ENCODE peak calls at places on chromosomes 16 and 17, in five cellular contexts. One of them, this sample, is unnamed. For H3K4me1, the result is how much of the 10 kb centered on the place peaks cover.

GRCh38 chr16:13077816-13078215 is 176.4 kb downstream of the SHISA9 start:
- DNase-seq in psoas muscle: no peak
- DNase-seq in heart right ventricle: no peak
- DNase-seq in CD8-positive, alpha-beta T cell: no peak
- DNase-seq in ovary: no peak
- DNase-seq in this sample: no peak

GRCh38 chr16:31458073-31458834 is 1.0 kb upstream of the ARMC5 start:
- DNase-seq in CD8-positive, alpha-beta T cell: peak
- DNase-seq in heart right ventricle: peak
- DNase-seq in ovary: peak
- DNase-seq in psoas muscle: peak
- DNase-seq in this sample: peak

GRCh38 chr16:70593544-70593943 is 52.8 kb upstream of the IL34 start:
- DNase-seq in ovary: no peak
- DNase-seq in CD8-positive, alpha-beta T cell: no peak
- DNase-seq in psoas muscle: no peak
- DNase-seq in heart right ventricle: no peak
- DNase-seq in this sample: no peak

GRCh38 chr17:68210570-68210969 is 37.3 kb upstream of the AMZ2 start:
- DNase-seq in psoas muscle: no peak
- DNase-seq in heart right ventricle: no peak
- DNase-seq in ovary: no peak
- DNase-seq in CD8-positive, alpha-beta T cell: no peak
- DNase-seq in this sample: no peak

GRCh38 chr17:72119963-72120877 is 600 bp upstream of the SOX9 start:
- DNase-seq in heart right ventricle: peak
- DNase-seq in psoas muscle: peak
- DNase-seq in ovary: no peak
- DNase-seq in CD8-positive, alpha-beta T cell: no peak
- DNase-seq in this sample: peak

GRCh38 chr16:70725024-70725911 is 39.4 kb upstream of the MTSS2 start:
- DNase-seq in psoas muscle: peak
- DNase-seq in heart right ventricle: peak
- DNase-seq in CD8-positive, alpha-beta T cell: no peak
- DNase-seq in ovary: peak
- DNase-seq in this sample: peak

GRCh38 chr16:80731915-80732314 is 72.5 kb downstream of the CDYL2 start:
- DNase-seq in heart right ventricle: no peak
- DNase-seq in ovary: no peak
- DNase-seq in psoas muscle: no peak
- DNase-seq in CD8-positive, alpha-beta T cell: no peak
- DNase-seq in this sample: no peak

GRCh38 chr16:26605872-26606271 is 460.9 kb upstream of the C16orf82 start:
- DNase-seq in CD8-positive, alpha-beta T cell: no peak
- DNase-seq in ovary: no peak
- DNase-seq in heart right ventricle: no peak
- DNase-seq in psoas muscle: no peak
- DNase-seq in this sample: no peak

GRCh38 chr16:377419-377951 is 4.3 kb downstream of the PGAP6 start:
- DNase-seq in ovary: no peak
- DNase-seq in CD8-positive, alpha-beta T cell: no peak
- DNase-seq in heart right ventricle: no peak
- DNase-seq in psoas muscle: no peak
- DNase-seq in this sample: no peak

GRCh38 chr17:55661359-55661758 is 61.3 kb downstream of the TMEM100 start:
- DNase-seq in CD8-positive, alpha-beta T cell: no peak
- DNase-seq in heart right ventricle: no peak
- DNase-seq in ovary: no peak
- DNase-seq in psoas muscle: no peak
- DNase-seq in this sample: no peak
- H3K4me1 ChIP-seq in CD8-positive, alpha-beta T cell: under half
- H3K4me1 ChIP-seq in heart right ventricle: under half
- H3K4me1 ChIP-seq in ovary: under half
- H3K4me1 ChIP-seq in psoas muscle: under half
- H3K4me1 ChIP-seq in this sample: under half

DNA sequence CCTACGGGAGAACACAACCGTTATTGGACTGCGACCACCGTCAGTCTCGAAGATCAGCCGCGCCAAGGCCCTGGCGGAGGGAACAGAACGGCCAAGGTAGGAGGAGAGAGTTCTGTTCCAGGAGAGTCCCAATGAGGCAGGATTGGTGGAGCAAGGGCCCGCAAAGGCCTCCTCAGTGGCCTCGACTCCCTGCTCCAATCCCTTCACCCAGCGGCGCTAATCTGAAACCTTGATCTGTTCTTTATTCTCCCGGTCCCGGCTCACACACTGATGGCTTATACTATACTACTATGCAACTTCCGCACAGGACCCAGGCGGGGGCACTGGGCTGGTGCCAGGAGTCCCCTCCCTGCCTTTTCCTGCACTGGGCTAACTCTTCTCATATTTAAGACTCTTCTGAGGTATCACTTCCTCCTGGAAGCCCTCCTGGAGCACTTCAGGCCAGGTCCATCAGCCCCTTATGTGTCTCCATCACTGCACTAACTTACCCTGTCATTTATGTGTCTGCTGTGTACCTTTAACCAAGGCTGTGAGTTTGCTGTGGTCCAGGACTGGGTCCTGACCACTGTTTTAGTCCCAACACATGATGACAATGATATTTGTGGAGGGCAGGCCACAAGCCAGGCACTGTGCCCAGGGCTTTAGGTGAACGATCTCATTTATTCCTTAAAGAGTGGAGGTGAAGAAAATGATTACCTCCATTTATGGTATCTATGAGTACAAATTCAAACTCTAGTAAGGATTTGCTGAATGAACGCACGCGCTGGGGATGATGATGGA is 6.9 kb downstream of the CCDC102A start:
- DNase-seq in ovary: no peak
- DNase-seq in psoas muscle: peak
- DNase-seq in heart right ventricle: no peak
- DNase-seq in CD8-positive, alpha-beta T cell: no peak
- DNase-seq in this sample: no peak
- H3K27ac ChIP-seq in ovary: no peak
- H3K27ac ChIP-seq in psoas muscle: no peak
- H3K27ac ChIP-seq in heart right ventricle: no peak
- H3K27ac ChIP-seq in CD8-positive, alpha-beta T cell: no peak
- H3K27ac ChIP-seq in this sample: no peak

GRCh38 chr16:68089067-68089466 is 3.9 kb downstream of the NFATC3 start:
- DNase-seq in CD8-positive, alpha-beta T cell: no peak
- DNase-seq in ovary: no peak
- DNase-seq in psoas muscle: no peak
- DNase-seq in heart right ventricle: no peak
- DNase-seq in this sample: no peak
- H3K4me3 ChIP-seq in CD8-positive, alpha-beta T cell: peak
- H3K4me3 ChIP-seq in ovary: no peak
- H3K4me3 ChIP-seq in psoas muscle: peak
- H3K4me3 ChIP-seq in heart right ventricle: no peak
- H3K4me3 ChIP-seq in this sample: no peak

GRCh38 chr17:78344666-78345065 is 15.2 kb downstream of the SOCS3 start:
- DNase-seq in ovary: no peak
- DNase-seq in CD8-positive, alpha-beta T cell: no peak
- DNase-seq in heart right ventricle: no peak
- DNase-seq in psoas muscle: no peak
- DNase-seq in this sample: no peak

GRCh38 chr17:78343433-78344201 is 16.3 kb downstream of the SOCS3 start:
- DNase-seq in CD8-positive, alpha-beta T cell: peak
- DNase-seq in psoas muscle: no peak
- DNase-seq in heart right ventricle: no peak
- DNase-seq in ovary: no peak
- DNase-seq in this sample: no peak

GRCh38 chr17:78345791-78346494 is 13.9 kb downstream of the SOCS3 start:
- DNase-seq in ovary: no peak
- DNase-seq in heart right ventricle: no peak
- DNase-seq in psoas muscle: no peak
- DNase-seq in CD8-positive, alpha-beta T cell: no peak
- DNase-seq in this sample: no peak

GRCh38 chr17:78346605-78347250 is 13.1 kb downstream of the SOCS3 start:
- DNase-seq in ovary: no peak
- DNase-seq in CD8-positive, alpha-beta T cell: no peak
- DNase-seq in psoas muscle: no peak
- DNase-seq in heart right ventricle: no peak
- DNase-seq in this sample: no peak

GRCh38 chr17:78345172-78345571 is 14.7 kb downstream of the SOCS3 start:
- DNase-seq in heart right ventricle: no peak
- DNase-seq in psoas muscle: no peak
- DNase-seq in ovary: no peak
- DNase-seq in CD8-positive, alpha-beta T cell: no peak
- DNase-seq in this sample: no peak
- H3K4me1 ChIP-seq in heart right ventricle: under half
- H3K4me1 ChIP-seq in psoas muscle: half or more
- H3K4me1 ChIP-seq in ovary: under half
- H3K4me1 ChIP-seq in CD8-positive, alpha-beta T cell: half or more
- H3K4me1 ChIP-seq in this sample: under half

GRCh38 chr17:50584116-50584515 is 23.6 kb downstream of the CACNA1G start:
- DNase-seq in CD8-positive, alpha-beta T cell: no peak
- DNase-seq in psoas muscle: no peak
- DNase-seq in heart right ventricle: no peak
- DNase-seq in ovary: no peak
- DNase-seq in this sample: no peak
- H3K27ac ChIP-seq in CD8-positive, alpha-beta T cell: no peak
- H3K27ac ChIP-seq in psoas muscle: no peak
- H3K27ac ChIP-seq in heart right ventricle: peak
- H3K27ac ChIP-seq in ovary: no peak
- H3K27ac ChIP-seq in this sample: no peak